ENCODE peak calls at places on chromosomes 5 and 9, in four cellular contexts. One of them, this sample, is unnamed. For H3K9me3 and H3K4me1, the result is how much of the 10 kb centered on the place peaks cover.

GRCh38 chr9:21551401-21551800 is 69.3 kb upstream of the IFNE start:
- DNase-seq in left ventricle myocardium inferior: no peak
- DNase-seq in transverse colon: no peak
- DNase-seq in GM23248: no peak
- DNase-seq in this sample: no peak

GRCh38 chr5:58455066-58455465 is 4.8 kb downstream of the PLK2 start:
- DNase-seq in left ventricle myocardium inferior: no peak
- DNase-seq in GM23248: peak
- DNase-seq in transverse colon: no peak
- DNase-seq in this sample: no peak

GRCh38 chr9:120153258-120153657 is 426.7 kb downstream of the CDK5RAP2 start:
- DNase-seq in left ventricle myocardium inferior: no peak
- DNase-seq in GM23248: no peak
- DNase-seq in transverse colon: no peak
- DNase-seq in this sample: no peak

GRCh38 chr5:109316631-109317030 is 93.1 kb downstream of the PJA2 start:
- DNase-seq in transverse colon: no peak
- DNase-seq in left ventricle myocardium inferior: no peak
- DNase-seq in GM23248: peak
- DNase-seq in this sample: no peak

GRCh38 chr5:163245584-163245983 is 191.8 kb upstream of the CCNG1 start:
- DNase-seq in GM23248: no peak
- DNase-seq in left ventricle myocardium inferior: no peak
- DNase-seq in transverse colon: no peak
- DNase-seq in this sample: no peak

GRCh38 chr9:95085861-95086563 is 231.5 kb downstream of the FANCC start:
- DNase-seq in transverse colon: no peak
- DNase-seq in left ventricle myocardium inferior: no peak
- DNase-seq in GM23248: no peak
- DNase-seq in this sample: no peak

GRCh38 chr9:88532320-88532719 is 2.7 kb upstream of the NXNL2 start:
- DNase-seq in transverse colon: no peak
- DNase-seq in GM23248: no peak
- DNase-seq in left ventricle myocardium inferior: peak
- DNase-seq in this sample: peak

GRCh38 chr9:80157561-80157983 is 585.8 kb downstream of the TLE4 start:
- DNase-seq in GM23248: no peak
- DNase-seq in transverse colon: no peak
- DNase-seq in left ventricle myocardium inferior: no peak
- DNase-seq in this sample: peak

GRCh38 chr5:163867324-163867723 is 361.9 kb downstream of the MAT2B start:
- DNase-seq in left ventricle myocardium inferior: no peak
- DNase-seq in GM23248: no peak
- DNase-seq in transverse colon: no peak
- DNase-seq in this sample: no peak

DNA sequence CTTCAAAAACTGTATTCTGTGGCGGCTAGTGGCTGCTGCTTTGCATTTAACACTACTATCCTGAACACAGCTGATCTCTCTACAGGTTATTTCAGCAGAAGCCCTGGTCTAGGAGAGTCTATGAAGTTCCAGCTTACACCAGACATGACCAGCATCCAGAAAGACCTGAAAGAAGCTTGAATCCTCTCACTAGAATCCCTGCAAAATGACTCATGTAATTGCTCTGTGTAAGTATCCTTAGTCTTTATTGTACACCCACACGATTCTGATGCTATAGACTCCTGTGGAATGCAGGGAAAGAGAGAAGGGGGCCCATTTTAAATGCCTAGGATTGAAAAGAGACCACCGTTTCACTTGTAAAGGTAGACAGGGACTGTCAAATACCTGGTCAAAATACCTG is 859 bp upstream of the GRIA1 start:
- DNase-seq in left ventricle myocardium inferior: no peak
- DNase-seq in transverse colon: no peak
- DNase-seq in GM23248: peak
- DNase-seq in this sample: no peak
- H3K9me3 ChIP-seq in left ventricle myocardium inferior: under half
- H3K9me3 ChIP-seq in transverse colon: under half
- H3K9me3 ChIP-seq in GM23248: under half
- H3K9me3 ChIP-seq in this sample: under half

GRCh38 chr5:176186107-176186506 is 52.1 kb upstream of the SIMC1 start:
- DNase-seq in transverse colon: no peak
- DNase-seq in left ventricle myocardium inferior: no peak
- DNase-seq in GM23248: no peak
- DNase-seq in this sample: no peak
- H3K4me1 ChIP-seq in transverse colon: under half
- H3K4me1 ChIP-seq in left ventricle myocardium inferior: under half
- H3K4me1 ChIP-seq in GM23248: under half
- H3K4me1 ChIP-seq in this sample: under half

GRCh38 chr5:3059488-3059887 is 308.0 kb upstream of the IRX2 start:
- DNase-seq in left ventricle myocardium inferior: no peak
- DNase-seq in GM23248: no peak
- DNase-seq in transverse colon: no peak
- DNase-seq in this sample: no peak
- H3K9me3 ChIP-seq in left ventricle myocardium inferior: half or more
- H3K9me3 ChIP-seq in GM23248: under half
- H3K9me3 ChIP-seq in transverse colon: under half
- H3K9me3 ChIP-seq in this sample: under half

GRCh38 chr9:75389096-75389495 is 300.8 kb downstream of the OSTF1 start:
- DNase-seq in GM23248: no peak
- DNase-seq in left ventricle myocardium inferior: no peak
- DNase-seq in transverse colon: no peak
- DNase-seq in this sample: no peak
- H3K4me1 ChIP-seq in GM23248: under half
- H3K4me1 ChIP-seq in left ventricle myocardium inferior: under half
- H3K4me1 ChIP-seq in transverse colon: under half
- H3K4me1 ChIP-seq in this sample: under half

GRCh38 chr9:126016579-126017290 is 269.6 kb downstream of the PBX3 start:
- DNase-seq in left ventricle myocardium inferior: no peak
- DNase-seq in GM23248: no peak
- DNase-seq in transverse colon: no peak
- DNase-seq in this sample: no peak
- H3K9me3 ChIP-seq in left ventricle myocardium inferior: under half
- H3K9me3 ChIP-seq in GM23248: under half
- H3K9me3 ChIP-seq in transverse colon: under half
- H3K9me3 ChIP-seq in this sample: under half

DNA sequence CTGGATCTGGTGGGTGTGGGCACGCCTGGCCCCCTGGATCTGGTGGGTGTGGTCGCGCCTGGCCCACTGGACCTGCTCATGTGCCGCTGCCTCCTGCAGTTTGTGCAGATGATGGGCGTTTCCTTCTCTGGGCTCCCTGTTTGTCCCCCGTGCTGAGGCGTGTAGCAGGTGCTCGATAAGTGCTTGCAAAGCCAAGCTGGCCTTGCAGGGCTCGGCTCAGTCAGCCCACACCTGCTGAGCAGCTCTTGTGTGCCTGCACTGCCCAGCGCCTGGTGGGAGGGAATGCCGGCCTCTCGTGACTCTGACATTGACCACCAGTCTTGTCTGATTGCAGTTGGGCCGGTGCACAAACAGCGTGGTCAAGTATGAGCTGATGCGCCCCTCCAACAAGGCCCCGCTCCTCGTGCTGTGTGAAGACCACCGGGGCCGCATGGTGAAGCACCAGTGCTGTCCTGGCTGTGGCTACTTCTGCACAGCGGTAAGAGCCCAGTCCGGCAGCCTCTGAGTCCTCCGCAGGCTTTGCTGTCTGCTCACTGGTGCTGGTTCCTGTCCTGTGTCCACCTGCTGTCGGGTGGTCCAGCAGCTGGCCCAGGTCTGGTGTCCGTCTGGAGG is 102.7 kb upstream of the CACNA1B start:
- DNase-seq in GM23248: no peak
- DNase-seq in transverse colon: no peak
- DNase-seq in left ventricle myocardium inferior: no peak
- DNase-seq in this sample: no peak
- H3K4me1 ChIP-seq in GM23248: under half
- H3K4me1 ChIP-seq in transverse colon: under half
- H3K4me1 ChIP-seq in left ventricle myocardium inferior: under half
- H3K4me1 ChIP-seq in this sample: under half

GRCh38 chr5:76113103-76113502 is 29.9 kb downstream of the SV2C start:
- DNase-seq in left ventricle myocardium inferior: no peak
- DNase-seq in GM23248: no peak
- DNase-seq in transverse colon: peak
- DNase-seq in this sample: no peak
- H3K9me3 ChIP-seq in left ventricle myocardium inferior: under half
- H3K9me3 ChIP-seq in GM23248: under half
- H3K9me3 ChIP-seq in transverse colon: under half
- H3K9me3 ChIP-seq in this sample: under half

GRCh38 chr5:140111859-140112551 is 1.9 kb upstream of the PURA start:
- DNase-seq in transverse colon: no peak
- DNase-seq in left ventricle myocardium inferior: no peak
- DNase-seq in GM23248: no peak
- DNase-seq in this sample: no peak

GRCh38 chr5:140113180-140113698 is 670 bp upstream of the PURA start:
- DNase-seq in left ventricle myocardium inferior: peak
- DNase-seq in GM23248: peak
- DNase-seq in transverse colon: peak
- DNase-seq in this sample: no peak

GRCh38 chr5:140109818-140110733 is 3.8 kb upstream of the PURA start:
- DNase-seq in transverse colon: no peak
- DNase-seq in left ventricle myocardium inferior: no peak
- DNase-seq in GM23248: no peak
- DNase-seq in this sample: no peak

GRCh38 chr5:140112685-140113179 is 1.2 kb upstream of the PURA start:
- DNase-seq in left ventricle myocardium inferior: no peak
- DNase-seq in GM23248: peak
- DNase-seq in transverse colon: no peak
- DNase-seq in this sample: no peak

DNA sequence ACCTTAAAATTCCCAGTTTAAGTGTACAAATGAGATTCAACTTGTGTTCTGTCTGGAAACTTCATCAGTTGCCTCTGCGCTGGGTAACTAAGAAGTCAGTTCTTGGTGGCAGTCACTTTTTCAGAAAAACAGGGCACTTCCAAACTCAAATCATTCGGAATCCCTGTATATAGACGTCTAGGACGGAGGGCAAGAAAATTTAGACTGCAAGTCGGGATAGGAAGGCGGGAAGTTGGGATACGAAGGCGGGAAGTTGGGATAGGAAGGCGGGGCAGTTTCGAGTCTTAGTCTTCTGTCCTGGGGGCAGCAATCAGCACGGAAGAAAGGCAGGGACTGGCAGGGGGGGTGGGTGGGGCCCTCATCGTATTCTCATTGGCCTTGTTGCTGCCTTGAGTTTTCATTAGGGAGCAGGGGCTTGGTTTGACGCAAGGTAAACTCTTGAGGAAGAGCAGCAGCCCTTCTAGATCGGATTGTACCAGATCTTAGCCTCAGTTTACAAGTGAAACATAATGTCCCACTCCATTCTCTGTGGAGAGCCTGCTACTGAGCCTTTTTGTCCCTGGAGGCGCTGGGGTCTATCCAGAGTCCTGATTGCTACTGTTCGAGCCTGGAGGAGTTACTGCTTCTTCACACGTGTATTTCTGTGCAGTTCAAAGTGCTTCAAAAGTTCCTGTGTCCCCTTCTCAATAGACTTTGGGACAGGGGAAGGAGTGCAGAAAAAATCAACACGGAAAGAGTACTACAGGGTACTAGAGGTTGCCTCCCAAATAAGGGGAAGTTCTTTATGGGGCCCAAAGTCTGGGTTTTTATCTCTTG is 2.7 kb upstream of the PURA start:
- DNase-seq in GM23248: peak
- DNase-seq in transverse colon: no peak
- DNase-seq in left ventricle myocardium inferior: no peak
- DNase-seq in this sample: peak
- H3K4me1 ChIP-seq in GM23248: under half
- H3K4me1 ChIP-seq in transverse colon: half or more
- H3K4me1 ChIP-seq in left ventricle myocardium inferior: half or more
- H3K4me1 ChIP-seq in this sample: under half

This sample was measured in HAP-1.